ENCODE peak calls at places on chromosomes 1 and 21, in six cellular contexts. L, I, F, M, E and U are unnamed samples.

GRCh38 chr21:25734654-25735220 is at the start of the genes ATP5PF and GABPA:
- DNase-seq in L (peak; percentile 98), E (peak; percentile 98), F (peak; percentile 96), I (peak; percentile 98), M (peak; percentile 97), U (peak; percentile 99)

GRCh38 chr21:37198989-37199924 is 67.9 kb downstream of the VPS26C start:
- DNase-seq in I (no peak), F (no peak), M (no peak), L (no peak), E (no peak), U (peak; percentile 13)

GRCh38 chr1:213017447-213018273 is 2.0 kb upstream of the ANGEL2 start:
- DNase-seq in F (no peak), I (no peak), E (no peak), M (no peak), L (no peak), U (no peak)

GRCh38 chr1:35544976-35545375 is 12.2 kb downstream of the KIAA0319L start:
- DNase-seq in F (peak; percentile 55), L (peak; percentile 73), M (no peak), I (peak; percentile 68), E (no peak), U (peak; percentile 27)

GRCh38 chr1:44406761-44407429 is 1.8 kb downstream of the RNF220 start:
- DNase-seq in M (no peak), F (no peak), I (peak; percentile 46), L (no peak), E (no peak), U (peak; percentile 69)

GRCh38 chr21:26819944-26820343 is 25.3 kb downstream of the ADAMTS1 start:
- DNase-seq in L (no peak), I (no peak), E (no peak), F (no peak), M (no peak), U (no peak)

GRCh38 chr1:160354388-160354985 is 11.3 kb downstream of the NCSTN start:
- DNase-seq in I (no peak), M (no peak), E (no peak), L (no peak), F (no peak), U (peak; percentile 36)

GRCh38 chr1:150162862-150163706 is 13.4 kb downstream of the PLEKHO1 start:
- DNase-seq in I (peak; percentile 93), M (peak; percentile 97), L (peak; percentile 67), E (peak; percentile 93), F (no peak), U (peak; percentile 89)

GRCh38 chr1:93324486-93325464 is 20.9 kb upstream of the DR1 start:
- DNase-seq in E (no peak), L (no peak), I (no peak), F (no peak), M (no peak), U (no peak)

GRCh38 chr1:69551476-69552324 is 16.0 kb upstream of the LRRC7 start:
- DNase-seq in I (no peak), L (no peak), M (no peak), F (no peak), E (no peak), U (no peak)

GRCh38 chr1:94068096-94068830 is 52.7 kb downstream of the ABCA4 start:
- DNase-seq in M (no peak), I (no peak), F (peak; percentile 41), E (no peak), L (peak; percentile 66), U (no peak)

GRCh38 chr1:215002471-215002870 is 80.1 kb upstream of the KCNK2 start:
- DNase-seq in L (no peak), F (no peak), I (no peak), M (no peak), E (no peak), U (no peak)